ENCODE peak calls at places on chromosomes 11 and 22, in four cellular contexts. P, J, X and C are unnamed samples.

GRCh38 chr11:31968774-31969433 is 122.0 kb upstream of the RCN1 start:
- DNase-seq in P (peak; percentile 58), X (no peak), J (no peak), C (no peak)

GRCh38 chr11:61841636-61842332 is 13.7 kb downstream of the FADS2 start:
- DNase-seq in X (no peak), P (no peak), J (no peak), C (no peak)

GRCh38 chr11:112159098-112159761 is 4.7 kb downstream of the IL18 start:
- DNase-seq in X (no peak), P (no peak), J (peak; percentile 49), C (no peak)

GRCh38 chr11:77407613-77408012 is 66.3 kb downstream of the PAK1 start:
- DNase-seq in J (no peak), X (peak; percentile 21), P (peak; percentile 75), C (no peak)

GRCh38 chr11:128266893-128267292 is 320.5 kb downstream of the ETS1 start:
- DNase-seq in P (no peak), J (no peak), X (no peak), C (no peak)

GRCh38 chr11:44139565-44140313 is 44.3 kb downstream of the EXT2 start:
- DNase-seq in X (no peak), P (no peak), J (no peak), C (no peak)

GRCh38 chr22:19579880-19580279 is 55.7 kb upstream of the CLDN5 start:
- DNase-seq in X (no peak), J (peak; percentile 43), P (no peak), C (no peak)

GRCh38 chr22:20750461-20751184 is 23.3 kb upstream of the SERPIND1 start:
- DNase-seq in J (peak; percentile 86), P (peak; percentile 67), X (no peak), C (no peak)

GRCh38 chr11:78325274-78325781 is 92.3 kb downstream of the GAB2 start:
- DNase-seq in J (peak; percentile 10), X (no peak), P (no peak), C (no peak)

GRCh38 chr22:38177926-38178604 is 3.6 kb downstream of the PLA2G6 start:
- DNase-seq in J (peak; percentile 19), P (peak; percentile 90), X (peak; percentile 33), C (peak; percentile 46)

GRCh38 chr22:36365020-36365411 is 22.8 kb downstream of the MYH9 start:
- DNase-seq in X (no peak), J (peak; percentile 82), P (peak; percentile 79), C (no peak)

GRCh38 chr11:14645985-14646900 is 2.6 kb downstream of the PDE3B start:
- DNase-seq in X (no peak), P (no peak), J (no peak), C (no peak)

GRCh38 chr11:10990637-10991036 is 132.8 kb upstream of the ZBED5 start:
- DNase-seq in P (no peak), J (no peak), X (no peak), C (no peak)

GRCh38 chr22:35399678-35400334 is at the start of gene MCM5:
- DNase-seq in X (peak; percentile 99), J (peak; percentile 99), P (peak; percentile 96), C (peak; percentile 100)

GRCh38 chr11:16225623-16226022 is 130.7 kb downstream of the SOX6 start:
- DNase-seq in P (no peak), X (no peak), J (no peak), C (no peak)

GRCh38 chr11:134469627-134470026 is 57.6 kb upstream of the B3GAT1 start:
- DNase-seq in X (peak; percentile 47), P (no peak), J (no peak), C (no peak)

GRCh38 chr11:61972112-61972795 is 4.8 kb upstream of the FTH1 start:
- DNase-seq in P (peak; percentile 96), J (no peak), X (peak; percentile 27), C (no peak)

GRCh38 chr11:88535916-88536547 is 198.5 kb upstream of the CTSC start:
- DNase-seq in J (peak; percentile 50), P (peak; percentile 75), X (no peak), C (peak; percentile 26)

GRCh38 chr22:29733362-29734322 is 13.8 kb downstream of the CABP7 start:
- DNase-seq in P (no peak), J (peak; percentile 29), X (no peak), C (no peak)

GRCh38 chr11:131108780-131109179 is 192.5 kb upstream of the SNX19 start:
- DNase-seq in X (no peak), P (no peak), J (no peak), C (no peak)

GRCh38 chr11:65633390-65634139 is 4.3 kb upstream of the SIPA1 start:
- DNase-seq in X (no peak), J (no peak), P (no peak), C (no peak)

GRCh38 chr11:43515090-43515489 is 156.4 kb downstream of the TTC17 start:
- DNase-seq in P (no peak), X (peak; percentile 76), J (peak; percentile 16), C (peak; percentile 71)

GRCh38 chr11:62889484-62890437 is 9.1 kb downstream of the SLC3A2 start:
- DNase-seq in P (no peak), J (peak; percentile 25), X (no peak), C (no peak)